ENCODE peak calls at places on chromosomes 5 and 9, in four cellular contexts. Z, P, V and O are unnamed samples.
A peak's percentile ranks its signal among the peaks of the same experiment; 100 is the strongest.

GRCh38 chr9:121631115-121631514 is 20.3 kb upstream of the DAB2IP start:
- DNase-seq in V (no peak), P (no peak), Z (no peak), O (no peak)

GRCh38 chr5:83510199-83510730 is 38.7 kb downstream of the VCAN start:
- DNase-seq in Z (no peak), V (no peak), P (no peak), O (no peak)

GRCh38 chr9:106878943-106879916 is 16.3 kb downstream of the ZNF462 start:
- DNase-seq in P (peak; percentile 5), Z (peak; percentile 70), V (peak; percentile 53), O (peak; percentile 72)

GRCh38 chr5:80406980-80407734 is 707 bp upstream of the ZFYVE16 start:
- DNase-seq in Z (no peak), V (peak; percentile 18), P (no peak), O (no peak)

GRCh38 chr5:38922199-38922598 is 76.4 kb downstream of the OSMR start:
- DNase-seq in Z (peak; percentile 4), P (peak; percentile 24), V (peak; percentile 56), O (peak; percentile 22)

GRCh38 chr5:149262315-149262714 is 9.3 kb upstream of the AFAP1L1 start:
- DNase-seq in Z (no peak), V (no peak), P (no peak), O (no peak)

GRCh38 chr5:138503487-138504270 is 38.4 kb downstream of the EGR1 start:
- DNase-seq in V (peak; percentile 63), Z (no peak), P (no peak), O (no peak)

GRCh38 chr9:128361981-128362646 is 9.1 kb upstream of the URM1 start:
- DNase-seq in Z (no peak), V (peak; percentile 94), P (peak; percentile 52), O (no peak)

GRCh38 chr5:180689071-180689694 is 39.8 kb upstream of the FLT4 start:
- DNase-seq in V (no peak), P (peak; percentile 33), Z (no peak), O (no peak)

GRCh38 chr5:142087920-142088679 is 20.5 kb upstream of the NDFIP1 start:
- DNase-seq in P (no peak), Z (no peak), V (no peak), O (no peak)

GRCh38 chr5:165029471-165029870 is 1524.1 kb downstream of the MAT2B start:
- DNase-seq in V (peak; percentile 67), Z (no peak), P (no peak), O (no peak)

GRCh38 chr5:144189800-144190429 is 19.2 kb downstream of the KCTD16 start:
- DNase-seq in V (no peak), Z (no peak), P (peak; percentile 73), O (peak; percentile 94)

GRCh38 chr5:168073311-168073710 is 218.1 kb upstream of the WWC1 start:
- DNase-seq in Z (no peak), P (no peak), V (no peak), O (no peak)

GRCh38 chr9:7342229-7342628 is 457.3 kb downstream of the DMAC1 start:
- DNase-seq in V (no peak), P (no peak), Z (no peak), O (no peak)

GRCh38 chr5:68074048-68074632 is 141.4 kb upstream of the PIK3R1 start:
- DNase-seq in V (no peak), P (no peak), Z (no peak), O (no peak)

GRCh38 chr9:111016046-111017026 is 21.9 kb downstream of the LPAR1 start:
- DNase-seq in Z (no peak), P (no peak), V (no peak), O (no peak)

GRCh38 chr9:98383758-98384157 is 128.3 kb upstream of the TBC1D2 start:
- DNase-seq in V (no peak), Z (no peak), P (no peak), O (no peak)

GRCh38 chr9:127204771-127205470 is 59.7 kb upstream of the GARNL3 start:
- DNase-seq in Z (no peak), V (peak; percentile 44), P (no peak), O (no peak)

GRCh38 chr5:1204693-1205242 is 3.4 kb downstream of the SLC6A19 start:
- DNase-seq in V (peak; percentile 66), P (no peak), Z (no peak), O (no peak)

GRCh38 chr5:75281716-75282465 is 45.2 kb upstream of the ANKRD31 start:
- DNase-seq in V (no peak), P (no peak), Z (peak; percentile 89), O (no peak)

GRCh38 chr9:22683393-22684075 is 236.9 kb downstream of the DMRTA1 start:
- DNase-seq in V (no peak), P (no peak), Z (peak; percentile 44), O (peak; percentile 44)

GRCh38 chr9:72554221-72554641 is 32.8 kb downstream of the TMC1 start:
- DNase-seq in V (peak; percentile 16), P (no peak), Z (peak; percentile 44), O (peak; percentile 68)

GRCh38 chr9:4934976-4935672 is 49.9 kb upstream of the JAK2 start:
- DNase-seq in V (peak; percentile 12), P (no peak), Z (no peak), O (no peak)

GRCh38 chr9:127835930-127836586 is 18.4 kb downstream of the ENG start:
- DNase-seq in P (no peak), V (no peak), Z (no peak), O (no peak)

GRCh38 chr5:28305891-28306290 is 1267.5 kb upstream of the CDH9 start:
- DNase-seq in V (no peak), Z (no peak), P (no peak), O (no peak)